ENCODE peak calls at places on chromosomes 6 and 20, in seven cellular contexts. One of them, this sample, is unnamed.

GRCh38 chr20:52105573-52106422 is 85.8 kb downstream of the ZFP64 start:
- DNase-seq in bronchial epithelial cell: peak; percentile 83
- DNase-seq in NCI-H774: no peak
- DNase-seq in activated T-helper 2 cell treated with anti-CD3 and anti-CD28 coated beads, Interferon-gamma antibody, Interleukin-2, Interleukin-4, amounts not matched to agents 10 μg/mL and 5 μg/mL and 100 μg/mL, durations not matched to agents 14 hours and 24 hours and 36 hours: no peak
- DNase-seq in cardiac fibroblast: peak; percentile 27
- DNase-seq in myocyte: no peak
- DNase-seq in fibroblast of lung: peak; percentile 45
- DNase-seq in this sample: peak; percentile 40

GRCh38 chr20:6044102-6044501 is 9.8 kb downstream of the LRRN4 start:
- DNase-seq in bronchial epithelial cell: no peak
- DNase-seq in activated T-helper 2 cell treated with anti-CD3 and anti-CD28 coated beads, Interferon-gamma antibody, Interleukin-2, Interleukin-4, amounts not matched to agents 10 μg/mL and 5 μg/mL and 100 μg/mL, durations not matched to agents 14 hours and 24 hours and 36 hours: no peak
- DNase-seq in myocyte: no peak
- DNase-seq in fibroblast of lung: no peak
- DNase-seq in NCI-H774: no peak
- DNase-seq in cardiac fibroblast: no peak
- DNase-seq in this sample: no peak

GRCh38 chr6:16523550-16524379 is 237.5 kb downstream of the ATXN1 start:
- DNase-seq in activated T-helper 2 cell treated with anti-CD3 and anti-CD28 coated beads, Interferon-gamma antibody, Interleukin-2, Interleukin-4, amounts not matched to agents 10 μg/mL and 5 μg/mL and 100 μg/mL, durations not matched to agents 14 hours and 24 hours and 36 hours: no peak
- DNase-seq in cardiac fibroblast: peak; percentile 97
- DNase-seq in NCI-H774: no peak
- DNase-seq in myocyte: peak; percentile 72
- DNase-seq in fibroblast of lung: peak; percentile 75
- DNase-seq in bronchial epithelial cell: no peak
- DNase-seq in this sample: no peak

GRCh38 chr6:28658475-28659249 is 133.0 kb downstream of the GPX5 start:
- DNase-seq in myocyte: no peak
- DNase-seq in NCI-H774: no peak
- DNase-seq in bronchial epithelial cell: no peak
- DNase-seq in cardiac fibroblast: no peak
- DNase-seq in activated T-helper 2 cell treated with anti-CD3 and anti-CD28 coated beads, Interferon-gamma antibody, Interleukin-2, Interleukin-4, amounts not matched to agents 10 μg/mL and 5 μg/mL and 100 μg/mL, durations not matched to agents 14 hours and 24 hours and 36 hours: no peak
- DNase-seq in fibroblast of lung: peak; percentile 11
- DNase-seq in this sample: no peak

GRCh38 chr6:141562181-141562800 is 570.4 kb upstream of the GJE1 start:
- DNase-seq in cardiac fibroblast: no peak
- DNase-seq in myocyte: peak; percentile 30
- DNase-seq in NCI-H774: no peak
- DNase-seq in bronchial epithelial cell: no peak
- DNase-seq in fibroblast of lung: peak; percentile 18
- DNase-seq in activated T-helper 2 cell treated with anti-CD3 and anti-CD28 coated beads, Interferon-gamma antibody, Interleukin-2, Interleukin-4, amounts not matched to agents 10 μg/mL and 5 μg/mL and 100 μg/mL, durations not matched to agents 14 hours and 24 hours and 36 hours: no peak
- DNase-seq in this sample: no peak

GRCh38 chr20:50967621-50968020 is 9.0 kb downstream of the MOCS3 start:
- DNase-seq in cardiac fibroblast: no peak
- DNase-seq in myocyte: peak; percentile 56
- DNase-seq in fibroblast of lung: no peak
- DNase-seq in activated T-helper 2 cell treated with anti-CD3 and anti-CD28 coated beads, Interferon-gamma antibody, Interleukin-2, Interleukin-4, amounts not matched to agents 10 μg/mL and 5 μg/mL and 100 μg/mL, durations not matched to agents 14 hours and 24 hours and 36 hours: no peak
- DNase-seq in bronchial epithelial cell: no peak
- DNase-seq in NCI-H774: no peak
- DNase-seq in this sample: no peak

GRCh38 chr20:33552519-33552918 is 62.6 kb downstream of the CBFA2T2 start:
- DNase-seq in bronchial epithelial cell: no peak
- DNase-seq in fibroblast of lung: no peak
- DNase-seq in activated T-helper 2 cell treated with anti-CD3 and anti-CD28 coated beads, Interferon-gamma antibody, Interleukin-2, Interleukin-4, amounts not matched to agents 10 μg/mL and 5 μg/mL and 100 μg/mL, durations not matched to agents 14 hours and 24 hours and 36 hours: no peak
- DNase-seq in cardiac fibroblast: no peak
- DNase-seq in NCI-H774: no peak
- DNase-seq in myocyte: no peak
- DNase-seq in this sample: no peak

GRCh38 chr20:57476641-57477461 is 48.1 kb downstream of the CTCFL start:
- DNase-seq in NCI-H774: no peak
- DNase-seq in cardiac fibroblast: no peak
- DNase-seq in fibroblast of lung: no peak
- DNase-seq in bronchial epithelial cell: no peak
- DNase-seq in myocyte: no peak
- DNase-seq in activated T-helper 2 cell treated with anti-CD3 and anti-CD28 coated beads, Interferon-gamma antibody, Interleukin-2, Interleukin-4, amounts not matched to agents 10 μg/mL and 5 μg/mL and 100 μg/mL, durations not matched to agents 14 hours and 24 hours and 36 hours: no peak
- DNase-seq in this sample: no peak

GRCh38 chr6:40799296-40800020 is 212.3 kb upstream of the LRFN2 start:
- DNase-seq in myocyte: no peak
- DNase-seq in fibroblast of lung: no peak
- DNase-seq in activated T-helper 2 cell treated with anti-CD3 and anti-CD28 coated beads, Interferon-gamma antibody, Interleukin-2, Interleukin-4, amounts not matched to agents 10 μg/mL and 5 μg/mL and 100 μg/mL, durations not matched to agents 14 hours and 24 hours and 36 hours: no peak
- DNase-seq in bronchial epithelial cell: no peak
- DNase-seq in NCI-H774: no peak
- DNase-seq in cardiac fibroblast: no peak
- DNase-seq in this sample: no peak

GRCh38 chr6:37013516-37014491 is 8.3 kb downstream of the FGD2 start:
- DNase-seq in cardiac fibroblast: no peak
- DNase-seq in myocyte: no peak
- DNase-seq in bronchial epithelial cell: no peak
- DNase-seq in NCI-H774: no peak
- DNase-seq in activated T-helper 2 cell treated with anti-CD3 and anti-CD28 coated beads, Interferon-gamma antibody, Interleukin-2, Interleukin-4, amounts not matched to agents 10 μg/mL and 5 μg/mL and 100 μg/mL, durations not matched to agents 14 hours and 24 hours and 36 hours: no peak
- DNase-seq in fibroblast of lung: no peak
- DNase-seq in this sample: no peak

GRCh38 chr6:117226778-117227177 is 38.6 kb upstream of the VGLL2 start:
- DNase-seq in bronchial epithelial cell: no peak
- DNase-seq in fibroblast of lung: no peak
- DNase-seq in activated T-helper 2 cell treated with anti-CD3 and anti-CD28 coated beads, Interferon-gamma antibody, Interleukin-2, Interleukin-4, amounts not matched to agents 10 μg/mL and 5 μg/mL and 100 μg/mL, durations not matched to agents 14 hours and 24 hours and 36 hours: no peak
- DNase-seq in myocyte: no peak
- DNase-seq in cardiac fibroblast: no peak
- DNase-seq in NCI-H774: no peak
- DNase-seq in this sample: no peak

GRCh38 chr20:24503352-24503931 is 34.0 kb downstream of the SYNDIG1 start:
- DNase-seq in activated T-helper 2 cell treated with anti-CD3 and anti-CD28 coated beads, Interferon-gamma antibody, Interleukin-2, Interleukin-4, amounts not matched to agents 10 μg/mL and 5 μg/mL and 100 μg/mL, durations not matched to agents 14 hours and 24 hours and 36 hours: no peak
- DNase-seq in bronchial epithelial cell: no peak
- DNase-seq in myocyte: peak; percentile 3
- DNase-seq in NCI-H774: no peak
- DNase-seq in cardiac fibroblast: peak; percentile 43
- DNase-seq in fibroblast of lung: peak; percentile 4
- DNase-seq in this sample: no peak

GRCh38 chr6:100202417-100203194 is 208.6 kb upstream of the MCHR2 start:
- DNase-seq in myocyte: peak; percentile 91
- DNase-seq in fibroblast of lung: peak; percentile 96
- DNase-seq in cardiac fibroblast: peak; percentile 94
- DNase-seq in activated T-helper 2 cell treated with anti-CD3 and anti-CD28 coated beads, Interferon-gamma antibody, Interleukin-2, Interleukin-4, amounts not matched to agents 10 μg/mL and 5 μg/mL and 100 μg/mL, durations not matched to agents 14 hours and 24 hours and 36 hours: no peak
- DNase-seq in bronchial epithelial cell: peak; percentile 89
- DNase-seq in NCI-H774: no peak
- DNase-seq in this sample: peak; percentile 22

GRCh38 chr6:138986578-138986977 is 1.5 kb downstream of the REPS1 start:
- DNase-seq in activated T-helper 2 cell treated with anti-CD3 and anti-CD28 coated beads, Interferon-gamma antibody, Interleukin-2, Interleukin-4, amounts not matched to agents 10 μg/mL and 5 μg/mL and 100 μg/mL, durations not matched to agents 14 hours and 24 hours and 36 hours: no peak
- DNase-seq in cardiac fibroblast: peak; percentile 29
- DNase-seq in NCI-H774: no peak
- DNase-seq in myocyte: peak; percentile 24
- DNase-seq in bronchial epithelial cell: peak; percentile 70
- DNase-seq in fibroblast of lung: no peak
- DNase-seq in this sample: no peak

GRCh38 chr6:79034865-79035264 is 43.2 kb downstream of the PHIP start:
- DNase-seq in activated T-helper 2 cell treated with anti-CD3 and anti-CD28 coated beads, Interferon-gamma antibody, Interleukin-2, Interleukin-4, amounts not matched to agents 10 μg/mL and 5 μg/mL and 100 μg/mL, durations not matched to agents 14 hours and 24 hours and 36 hours: no peak
- DNase-seq in fibroblast of lung: no peak
- DNase-seq in bronchial epithelial cell: peak; percentile 27
- DNase-seq in myocyte: no peak
- DNase-seq in cardiac fibroblast: no peak
- DNase-seq in NCI-H774: no peak
- DNase-seq in this sample: no peak

GRCh38 chr6:42118162-42119001 is 24.0 kb downstream of the C6orf132 start:
- DNase-seq in cardiac fibroblast: peak; percentile 51
- DNase-seq in myocyte: peak; percentile 76
- DNase-seq in fibroblast of lung: no peak
- DNase-seq in activated T-helper 2 cell treated with anti-CD3 and anti-CD28 coated beads, Interferon-gamma antibody, Interleukin-2, Interleukin-4, amounts not matched to agents 10 μg/mL and 5 μg/mL and 100 μg/mL, durations not matched to agents 14 hours and 24 hours and 36 hours: no peak
- DNase-seq in bronchial epithelial cell: peak; percentile 47
- DNase-seq in NCI-H774: peak; percentile 17
- DNase-seq in this sample: no peak

GRCh38 chr20:50543326-50543725 is 33.1 kb downstream of the PTPN1 start:
- DNase-seq in bronchial epithelial cell: no peak
- DNase-seq in activated T-helper 2 cell treated with anti-CD3 and anti-CD28 coated beads, Interferon-gamma antibody, Interleukin-2, Interleukin-4, amounts not matched to agents 10 μg/mL and 5 μg/mL and 100 μg/mL, durations not matched to agents 14 hours and 24 hours and 36 hours: no peak
- DNase-seq in myocyte: no peak
- DNase-seq in cardiac fibroblast: no peak
- DNase-seq in fibroblast of lung: no peak
- DNase-seq in NCI-H774: no peak
- DNase-seq in this sample: no peak

GRCh38 chr6:116246089-116246488 is 7.8 kb downstream of the TSPYL4 start:
- DNase-seq in activated T-helper 2 cell treated with anti-CD3 and anti-CD28 coated beads, Interferon-gamma antibody, Interleukin-2, Interleukin-4, amounts not matched to agents 10 μg/mL and 5 μg/mL and 100 μg/mL, durations not matched to agents 14 hours and 24 hours and 36 hours: no peak
- DNase-seq in NCI-H774: no peak
- DNase-seq in fibroblast of lung: peak; percentile 57
- DNase-seq in cardiac fibroblast: peak; percentile 62
- DNase-seq in myocyte: peak; percentile 55
- DNase-seq in bronchial epithelial cell: no peak
- DNase-seq in this sample: no peak

GRCh38 chr6:1597924-1598323 is 11.8 kb upstream of the FOXC1 start:
- DNase-seq in activated T-helper 2 cell treated with anti-CD3 and anti-CD28 coated beads, Interferon-gamma antibody, Interleukin-2, Interleukin-4, amounts not matched to agents 10 μg/mL and 5 μg/mL and 100 μg/mL, durations not matched to agents 14 hours and 24 hours and 36 hours: no peak
- DNase-seq in myocyte: no peak
- DNase-seq in fibroblast of lung: peak; percentile 84
- DNase-seq in NCI-H774: no peak
- DNase-seq in bronchial epithelial cell: peak; percentile 97
- DNase-seq in cardiac fibroblast: peak; percentile 66
- DNase-seq in this sample: peak; percentile 64

GRCh38 chr6:153117986-153118886 is 12.8 kb downstream of the RGS17 start:
- DNase-seq in cardiac fibroblast: peak; percentile 32
- DNase-seq in myocyte: peak; percentile 48
- DNase-seq in bronchial epithelial cell: peak; percentile 96
- DNase-seq in NCI-H774: no peak
- DNase-seq in fibroblast of lung: peak; percentile 65
- DNase-seq in activated T-helper 2 cell treated with anti-CD3 and anti-CD28 coated beads, Interferon-gamma antibody, Interleukin-2, Interleukin-4, amounts not matched to agents 10 μg/mL and 5 μg/mL and 100 μg/mL, durations not matched to agents 14 hours and 24 hours and 36 hours: no peak
- DNase-seq in this sample: peak; percentile 72

GRCh38 chr20:54086444-54087134 is 16.2 kb upstream of the BCAS1 start:
- DNase-seq in NCI-H774: no peak
- DNase-seq in cardiac fibroblast: peak; percentile 13
- DNase-seq in myocyte: peak; percentile 88
- DNase-seq in fibroblast of lung: peak; percentile 48
- DNase-seq in activated T-helper 2 cell treated with anti-CD3 and anti-CD28 coated beads, Interferon-gamma antibody, Interleukin-2, Interleukin-4, amounts not matched to agents 10 μg/mL and 5 μg/mL and 100 μg/mL, durations not matched to agents 14 hours and 24 hours and 36 hours: no peak
- DNase-seq in bronchial epithelial cell: peak; percentile 37
- DNase-seq in this sample: no peak

GRCh38 chr20:31691646-31692275 is 30.9 kb downstream of the BCL2L1 start:
- DNase-seq in fibroblast of lung: no peak
- DNase-seq in activated T-helper 2 cell treated with anti-CD3 and anti-CD28 coated beads, Interferon-gamma antibody, Interleukin-2, Interleukin-4, amounts not matched to agents 10 μg/mL and 5 μg/mL and 100 μg/mL, durations not matched to agents 14 hours and 24 hours and 36 hours: no peak
- DNase-seq in bronchial epithelial cell: no peak
- DNase-seq in NCI-H774: no peak
- DNase-seq in cardiac fibroblast: no peak
- DNase-seq in myocyte: peak; percentile 76
- DNase-seq in this sample: no peak

GRCh38 chr20:2230671-2231488 is 64.9 kb upstream of the TGM3 start:
- DNase-seq in cardiac fibroblast: peak; percentile 5
- DNase-seq in bronchial epithelial cell: no peak
- DNase-seq in NCI-H774: no peak
- DNase-seq in myocyte: no peak
- DNase-seq in fibroblast of lung: no peak
- DNase-seq in activated T-helper 2 cell treated with anti-CD3 and anti-CD28 coated beads, Interferon-gamma antibody, Interleukin-2, Interleukin-4, amounts not matched to agents 10 μg/mL and 5 μg/mL and 100 μg/mL, durations not matched to agents 14 hours and 24 hours and 36 hours: no peak
- DNase-seq in this sample: no peak

GRCh38 chr20:47198254-47198671 is 158.2 kb downstream of the ZMYND8 start:
- DNase-seq in activated T-helper 2 cell treated with anti-CD3 and anti-CD28 coated beads, Interferon-gamma antibody, Interleukin-2, Interleukin-4, amounts not matched to agents 10 μg/mL and 5 μg/mL and 100 μg/mL, durations not matched to agents 14 hours and 24 hours and 36 hours: no peak
- DNase-seq in myocyte: no peak
- DNase-seq in bronchial epithelial cell: peak; percentile 54
- DNase-seq in fibroblast of lung: no peak
- DNase-seq in NCI-H774: no peak
- DNase-seq in cardiac fibroblast: no peak
- DNase-seq in this sample: peak; percentile 22

GRCh38 chr6:89048985-89049384 is 31.6 kb upstream of the PNRC1 start:
- DNase-seq in activated T-helper 2 cell treated with anti-CD3 and anti-CD28 coated beads, Interferon-gamma antibody, Interleukin-2, Interleukin-4, amounts not matched to agents 10 μg/mL and 5 μg/mL and 100 μg/mL, durations not matched to agents 14 hours and 24 hours and 36 hours: no peak
- DNase-seq in bronchial epithelial cell: peak; percentile 68
- DNase-seq in myocyte: peak; percentile 11
- DNase-seq in cardiac fibroblast: peak; percentile 78
- DNase-seq in NCI-H774: no peak
- DNase-seq in fibroblast of lung: peak; percentile 59
- DNase-seq in this sample: no peak

GRCh38 chr20:46333136-46333991 is 25.1 kb upstream of the CDH22 start:
- DNase-seq in bronchial epithelial cell: no peak
- DNase-seq in fibroblast of lung: no peak
- DNase-seq in myocyte: peak; percentile 11
- DNase-seq in NCI-H774: no peak
- DNase-seq in activated T-helper 2 cell treated with anti-CD3 and anti-CD28 coated beads, Interferon-gamma antibody, Interleukin-2, Interleukin-4, amounts not matched to agents 10 μg/mL and 5 μg/mL and 100 μg/mL, durations not matched to agents 14 hours and 24 hours and 36 hours: no peak
- DNase-seq in cardiac fibroblast: no peak
- DNase-seq in this sample: no peak

GRCh38 chr6:140462495-140463311 is 1088.3 kb upstream of the CITED2 start:
- DNase-seq in bronchial epithelial cell: peak; percentile 95
- DNase-seq in activated T-helper 2 cell treated with anti-CD3 and anti-CD28 coated beads, Interferon-gamma antibody, Interleukin-2, Interleukin-4, amounts not matched to agents 10 μg/mL and 5 μg/mL and 100 μg/mL, durations not matched to agents 14 hours and 24 hours and 36 hours: no peak
- DNase-seq in fibroblast of lung: peak; percentile 82
- DNase-seq in cardiac fibroblast: peak; percentile 86
- DNase-seq in NCI-H774: peak; percentile 66
- DNase-seq in myocyte: peak; percentile 31
- DNase-seq in this sample: peak; percentile 73

GRCh38 chr6:156963712-156964700 is 186.8 kb downstream of the ARID1B start:
- DNase-seq in NCI-H774: no peak
- DNase-seq in myocyte: peak; percentile 53
- DNase-seq in bronchial epithelial cell: peak; percentile 67
- DNase-seq in activated T-helper 2 cell treated with anti-CD3 and anti-CD28 coated beads, Interferon-gamma antibody, Interleukin-2, Interleukin-4, amounts not matched to agents 10 μg/mL and 5 μg/mL and 100 μg/mL, durations not matched to agents 14 hours and 24 hours and 36 hours: no peak
- DNase-seq in cardiac fibroblast: peak; percentile 56
- DNase-seq in fibroblast of lung: peak; percentile 83
- DNase-seq in this sample: no peak

GRCh38 chr20:41003143-41003932 is 25.3 kb upstream of the TOP1 start:
- DNase-seq in myocyte: peak; percentile 91
- DNase-seq in cardiac fibroblast: peak; percentile 94
- DNase-seq in fibroblast of lung: peak; percentile 99
- DNase-seq in activated T-helper 2 cell treated with anti-CD3 and anti-CD28 coated beads, Interferon-gamma antibody, Interleukin-2, Interleukin-4, amounts not matched to agents 10 μg/mL and 5 μg/mL and 100 μg/mL, durations not matched to agents 14 hours and 24 hours and 36 hours: peak; percentile 66
- DNase-seq in NCI-H774: peak; percentile 77
- DNase-seq in bronchial epithelial cell: peak; percentile 99
- DNase-seq in this sample: peak; percentile 96

GRCh38 chr6:118708055-118708454 is 56.7 kb upstream of the CEP85L start:
- DNase-seq in cardiac fibroblast: peak; percentile 22
- DNase-seq in bronchial epithelial cell: peak; percentile 66
- DNase-seq in myocyte: peak; percentile 47
- DNase-seq in NCI-H774: no peak
- DNase-seq in activated T-helper 2 cell treated with anti-CD3 and anti-CD28 coated beads, Interferon-gamma antibody, Interleukin-2, Interleukin-4, amounts not matched to agents 10 μg/mL and 5 μg/mL and 100 μg/mL, durations not matched to agents 14 hours and 24 hours and 36 hours: no peak
- DNase-seq in fibroblast of lung: peak; percentile 54
- DNase-seq in this sample: no peak

GRCh38 chr6:38644951-38645350 is 5.2 kb upstream of the BTBD9 start:
- DNase-seq in activated T-helper 2 cell treated with anti-CD3 and anti-CD28 coated beads, Interferon-gamma antibody, Interleukin-2, Interleukin-4, amounts not matched to agents 10 μg/mL and 5 μg/mL and 100 μg/mL, durations not matched to agents 14 hours and 24 hours and 36 hours: no peak
- DNase-seq in myocyte: no peak
- DNase-seq in cardiac fibroblast: no peak
- DNase-seq in NCI-H774: no peak
- DNase-seq in bronchial epithelial cell: no peak
- DNase-seq in fibroblast of lung: no peak
- DNase-seq in this sample: no peak

GRCh38 chr6:137919512-137919823 is 52.4 kb downstream of the TNFAIP3 start:
- DNase-seq in fibroblast of lung: no peak
- DNase-seq in activated T-helper 2 cell treated with anti-CD3 and anti-CD28 coated beads, Interferon-gamma antibody, Interleukin-2, Interleukin-4, amounts not matched to agents 10 μg/mL and 5 μg/mL and 100 μg/mL, durations not matched to agents 14 hours and 24 hours and 36 hours: no peak
- DNase-seq in bronchial epithelial cell: no peak
- DNase-seq in cardiac fibroblast: no peak
- DNase-seq in myocyte: no peak
- DNase-seq in NCI-H774: no peak
- DNase-seq in this sample: no peak

GRCh38 chr6:144052488-144052887 is 42.9 kb downstream of the SF3B5 start:
- DNase-seq in bronchial epithelial cell: no peak
- DNase-seq in myocyte: no peak
- DNase-seq in cardiac fibroblast: no peak
- DNase-seq in activated T-helper 2 cell treated with anti-CD3 and anti-CD28 coated beads, Interferon-gamma antibody, Interleukin-2, Interleukin-4, amounts not matched to agents 10 μg/mL and 5 μg/mL and 100 μg/mL, durations not matched to agents 14 hours and 24 hours and 36 hours: no peak
- DNase-seq in fibroblast of lung: no peak
- DNase-seq in NCI-H774: no peak
- DNase-seq in this sample: no peak

GRCh38 chr20:24235740-24236139 is 233.7 kb upstream of the SYNDIG1 start:
- DNase-seq in myocyte: no peak
- DNase-seq in bronchial epithelial cell: no peak
- DNase-seq in cardiac fibroblast: no peak
- DNase-seq in activated T-helper 2 cell treated with anti-CD3 and anti-CD28 coated beads, Interferon-gamma antibody, Interleukin-2, Interleukin-4, amounts not matched to agents 10 μg/mL and 5 μg/mL and 100 μg/mL, durations not matched to agents 14 hours and 24 hours and 36 hours: no peak
- DNase-seq in fibroblast of lung: no peak
- DNase-seq in NCI-H774: no peak
- DNase-seq in this sample: no peak

GRCh38 chr6:114096553-114097172 is 125.7 kb upstream of the HDAC2 start:
- DNase-seq in NCI-H774: peak; percentile 81
- DNase-seq in myocyte: peak; percentile 56
- DNase-seq in fibroblast of lung: peak; percentile 39
- DNase-seq in bronchial epithelial cell: peak; percentile 29
- DNase-seq in cardiac fibroblast: peak; percentile 57
- DNase-seq in activated T-helper 2 cell treated with anti-CD3 and anti-CD28 coated beads, Interferon-gamma antibody, Interleukin-2, Interleukin-4, amounts not matched to agents 10 μg/mL and 5 μg/mL and 100 μg/mL, durations not matched to agents 14 hours and 24 hours and 36 hours: no peak
- DNase-seq in this sample: no peak

GRCh38 chr20:47274449-47275108 is 81.9 kb downstream of the ZMYND8 start:
- DNase-seq in myocyte: peak; percentile 65
- DNase-seq in NCI-H774: no peak
- DNase-seq in cardiac fibroblast: peak; percentile 94
- DNase-seq in activated T-helper 2 cell treated with anti-CD3 and anti-CD28 coated beads, Interferon-gamma antibody, Interleukin-2, Interleukin-4, amounts not matched to agents 10 μg/mL and 5 μg/mL and 100 μg/mL, durations not matched to agents 14 hours and 24 hours and 36 hours: no peak
- DNase-seq in fibroblast of lung: peak; percentile 98
- DNase-seq in bronchial epithelial cell: peak; percentile 95
- DNase-seq in this sample: peak; percentile 56

GRCh38 chr20:23257848-23258746 is 92.5 kb upstream of the NXT1 start:
- DNase-seq in fibroblast of lung: peak; percentile 77
- DNase-seq in NCI-H774: peak; percentile 25
- DNase-seq in cardiac fibroblast: peak; percentile 95
- DNase-seq in activated T-helper 2 cell treated with anti-CD3 and anti-CD28 coated beads, Interferon-gamma antibody, Interleukin-2, Interleukin-4, amounts not matched to agents 10 μg/mL and 5 μg/mL and 100 μg/mL, durations not matched to agents 14 hours and 24 hours and 36 hours: no peak
- DNase-seq in bronchial epithelial cell: peak; percentile 82
- DNase-seq in myocyte: peak; percentile 63
- DNase-seq in this sample: peak; percentile 29

This sample was measured in epithelial cell of prostate.